ENCODE peak calls at places on chromosomes 6 and 20, in six cellular contexts. One of them, this sample, is unnamed. For H3K9me3, the result is how much of the 10 kb centered on the place peaks cover.

GRCh38 chr6:156777866-156778614 is 862 bp downstream of the ARID1B start:
- DNase-seq in breast epithelium: peak
- DNase-seq in thyroid gland: peak
- DNase-seq in cardiac muscle cell: peak
- DNase-seq in naive thymus-derived CD4-positive, alpha-beta T cell: peak
- DNase-seq in AG04450: no peak
- DNase-seq in this sample: peak

GRCh38 chr6:129183681-129184216 is 300.8 kb downstream of the LAMA2 start:
- DNase-seq in breast epithelium: no peak
- DNase-seq in thyroid gland: no peak
- DNase-seq in cardiac muscle cell: peak
- DNase-seq in naive thymus-derived CD4-positive, alpha-beta T cell: no peak
- DNase-seq in AG04450: no peak
- DNase-seq in this sample: no peak

GRCh38 chr20:57223648-57224489 is 42.6 kb downstream of the BMP7 start:
- DNase-seq in breast epithelium: no peak
- DNase-seq in thyroid gland: peak
- DNase-seq in cardiac muscle cell: peak
- DNase-seq in naive thymus-derived CD4-positive, alpha-beta T cell: no peak
- DNase-seq in AG04450: no peak
- DNase-seq in this sample: no peak

GRCh38 chr20:20837574-20838021 is 125.2 kb upstream of the RALGAPA2 start:
- DNase-seq in breast epithelium: no peak
- DNase-seq in thyroid gland: peak
- DNase-seq in cardiac muscle cell: peak
- DNase-seq in naive thymus-derived CD4-positive, alpha-beta T cell: no peak
- DNase-seq in AG04450: peak
- DNase-seq in this sample: no peak

GRCh38 chr6:131250121-131250520 is 114.9 kb downstream of the AKAP7 start:
- DNase-seq in breast epithelium: no peak
- DNase-seq in thyroid gland: peak
- DNase-seq in cardiac muscle cell: peak
- DNase-seq in naive thymus-derived CD4-positive, alpha-beta T cell: no peak
- DNase-seq in AG04450: peak
- DNase-seq in this sample: no peak

GRCh38 chr6:159759645-159760044 is 2.2 kb upstream of the ACAT2 start:
- DNase-seq in breast epithelium: no peak
- DNase-seq in thyroid gland: no peak
- DNase-seq in cardiac muscle cell: no peak
- DNase-seq in naive thymus-derived CD4-positive, alpha-beta T cell: no peak
- DNase-seq in AG04450: no peak
- DNase-seq in this sample: no peak

GRCh38 chr6:33425668-33426577 is 6.1 kb downstream of the SYNGAP1 start:
- DNase-seq in breast epithelium: peak
- DNase-seq in thyroid gland: peak
- DNase-seq in cardiac muscle cell: peak
- DNase-seq in naive thymus-derived CD4-positive, alpha-beta T cell: peak
- DNase-seq in AG04450: peak
- DNase-seq in this sample: peak

GRCh38 chr6:167836722-167837121 is 10.0 kb downstream of the AFDN start:
- DNase-seq in breast epithelium: no peak
- DNase-seq in thyroid gland: no peak
- DNase-seq in cardiac muscle cell: no peak
- DNase-seq in naive thymus-derived CD4-positive, alpha-beta T cell: no peak
- DNase-seq in AG04450: no peak
- DNase-seq in this sample: no peak

GRCh38 chr20:24842591-24843442 is 106.3 kb upstream of the CST7 start:
- DNase-seq in breast epithelium: no peak
- DNase-seq in thyroid gland: no peak
- DNase-seq in cardiac muscle cell: no peak
- DNase-seq in naive thymus-derived CD4-positive, alpha-beta T cell: no peak
- DNase-seq in AG04450: no peak
- DNase-seq in this sample: no peak

GRCh38 chr6:132818404-132819359 is 4.3 kb downstream of the RPS12 start:
- DNase-seq in breast epithelium: no peak
- DNase-seq in thyroid gland: no peak
- DNase-seq in cardiac muscle cell: peak
- DNase-seq in naive thymus-derived CD4-positive, alpha-beta T cell: no peak
- DNase-seq in AG04450: no peak
- DNase-seq in this sample: no peak

GRCh38 chr6:111276736-111277135 is 189.4 kb downstream of the SLC16A10 start:
- DNase-seq in breast epithelium: no peak
- DNase-seq in thyroid gland: no peak
- DNase-seq in cardiac muscle cell: no peak
- DNase-seq in naive thymus-derived CD4-positive, alpha-beta T cell: no peak
- DNase-seq in AG04450: no peak
- DNase-seq in this sample: no peak
- H3K9me3 ChIP-seq in breast epithelium: under half
- H3K9me3 ChIP-seq in thyroid gland: under half
- H3K9me3 ChIP-seq in cardiac muscle cell: under half
- H3K9me3 ChIP-seq in naive thymus-derived CD4-positive, alpha-beta T cell: under half
- H3K9me3 ChIP-seq in AG04450: under half
- H3K9me3 ChIP-seq in this sample: under half

GRCh38 chr20:31322504-31322903 is 14.1 kb upstream of the DEFB116 start:
- DNase-seq in breast epithelium: no peak
- DNase-seq in thyroid gland: no peak
- DNase-seq in cardiac muscle cell: no peak
- DNase-seq in naive thymus-derived CD4-positive, alpha-beta T cell: no peak
- DNase-seq in AG04450: no peak
- DNase-seq in this sample: no peak
- H3K9me3 ChIP-seq in breast epithelium: under half
- H3K9me3 ChIP-seq in thyroid gland: under half
- H3K9me3 ChIP-seq in cardiac muscle cell: under half
- H3K9me3 ChIP-seq in naive thymus-derived CD4-positive, alpha-beta T cell: under half
- H3K9me3 ChIP-seq in AG04450: under half
- H3K9me3 ChIP-seq in this sample: under half

GRCh38 chr20:30595698-30596097 is 661.8 kb upstream of the DEFB115 start:
- DNase-seq in breast epithelium: no peak
- DNase-seq in thyroid gland: no peak
- DNase-seq in cardiac muscle cell: no peak
- DNase-seq in naive thymus-derived CD4-positive, alpha-beta T cell: no peak
- DNase-seq in AG04450: no peak
- DNase-seq in this sample: no peak

GRCh38 chr20:30602424-30602823 is 655.0 kb upstream of the DEFB115 start:
- DNase-seq in breast epithelium: no peak
- DNase-seq in thyroid gland: no peak
- DNase-seq in cardiac muscle cell: no peak
- DNase-seq in naive thymus-derived CD4-positive, alpha-beta T cell: no peak
- DNase-seq in AG04450: no peak
- DNase-seq in this sample: no peak

GRCh38 chr20:30601974-30602373 is 655.5 kb upstream of the DEFB115 start:
- DNase-seq in breast epithelium: no peak
- DNase-seq in thyroid gland: no peak
- DNase-seq in cardiac muscle cell: no peak
- DNase-seq in naive thymus-derived CD4-positive, alpha-beta T cell: no peak
- DNase-seq in AG04450: no peak
- DNase-seq in this sample: no peak

GRCh38 chr20:30599990-30600389 is 657.5 kb upstream of the DEFB115 start:
- DNase-seq in breast epithelium: no peak
- DNase-seq in thyroid gland: no peak
- DNase-seq in cardiac muscle cell: no peak
- DNase-seq in naive thymus-derived CD4-positive, alpha-beta T cell: no peak
- DNase-seq in AG04450: no peak
- DNase-seq in this sample: no peak

GRCh38 chr20:30598460-30599230 is 658.8 kb upstream of the DEFB115 start:
- DNase-seq in breast epithelium: no peak
- DNase-seq in thyroid gland: no peak
- DNase-seq in cardiac muscle cell: no peak
- DNase-seq in naive thymus-derived CD4-positive, alpha-beta T cell: no peak
- DNase-seq in AG04450: no peak
- DNase-seq in this sample: no peak
- H3K9me3 ChIP-seq in breast epithelium: under half
- H3K9me3 ChIP-seq in thyroid gland: under half
- H3K9me3 ChIP-seq in cardiac muscle cell: under half
- H3K9me3 ChIP-seq in naive thymus-derived CD4-positive, alpha-beta T cell: under half
- H3K9me3 ChIP-seq in AG04450: half or more
- H3K9me3 ChIP-seq in this sample: under half

GRCh38 chr20:29123861-29124260 is 2133.6 kb upstream of the DEFB115 start:
- DNase-seq in breast epithelium: no peak
- DNase-seq in thyroid gland: no peak
- DNase-seq in cardiac muscle cell: no peak
- DNase-seq in naive thymus-derived CD4-positive, alpha-beta T cell: no peak
- DNase-seq in AG04450: no peak
- DNase-seq in this sample: no peak
- H3K9me3 ChIP-seq in breast epithelium: under half
- H3K9me3 ChIP-seq in thyroid gland: under half
- H3K9me3 ChIP-seq in cardiac muscle cell: under half
- H3K9me3 ChIP-seq in naive thymus-derived CD4-positive, alpha-beta T cell: under half
- H3K9me3 ChIP-seq in AG04450: under half
- H3K9me3 ChIP-seq in this sample: under half

GRCh38 chr6:30282522-30282921 is 44.2 kb upstream of the TRIM39 start:
- DNase-seq in breast epithelium: no peak
- DNase-seq in thyroid gland: no peak
- DNase-seq in cardiac muscle cell: no peak
- DNase-seq in naive thymus-derived CD4-positive, alpha-beta T cell: no peak
- DNase-seq in AG04450: no peak
- DNase-seq in this sample: no peak

GRCh38 chr6:30287139-30287538 is 39.6 kb upstream of the TRIM39 start:
- DNase-seq in breast epithelium: no peak
- DNase-seq in thyroid gland: no peak
- DNase-seq in cardiac muscle cell: no peak
- DNase-seq in naive thymus-derived CD4-positive, alpha-beta T cell: no peak
- DNase-seq in AG04450: no peak
- DNase-seq in this sample: no peak

GRCh38 chr6:30283761-30284160 is 43.0 kb upstream of the TRIM39 start:
- DNase-seq in breast epithelium: no peak
- DNase-seq in thyroid gland: no peak
- DNase-seq in cardiac muscle cell: no peak
- DNase-seq in naive thymus-derived CD4-positive, alpha-beta T cell: no peak
- DNase-seq in AG04450: no peak
- DNase-seq in this sample: no peak
- H3K9me3 ChIP-seq in breast epithelium: half or more
- H3K9me3 ChIP-seq in thyroid gland: under half
- H3K9me3 ChIP-seq in cardiac muscle cell: under half
- H3K9me3 ChIP-seq in naive thymus-derived CD4-positive, alpha-beta T cell: under half
- H3K9me3 ChIP-seq in AG04450: under half
- H3K9me3 ChIP-seq in this sample: under half

GRCh38 chr6:44824567-44824966 is 437.1 kb downstream of the CDC5L start:
- DNase-seq in breast epithelium: no peak
- DNase-seq in thyroid gland: no peak
- DNase-seq in cardiac muscle cell: no peak
- DNase-seq in naive thymus-derived CD4-positive, alpha-beta T cell: no peak
- DNase-seq in AG04450: no peak
- DNase-seq in this sample: no peak
- H3K9me3 ChIP-seq in breast epithelium: under half
- H3K9me3 ChIP-seq in thyroid gland: under half
- H3K9me3 ChIP-seq in cardiac muscle cell: under half
- H3K9me3 ChIP-seq in naive thymus-derived CD4-positive, alpha-beta T cell: under half
- H3K9me3 ChIP-seq in AG04450: under half
- H3K9me3 ChIP-seq in this sample: under half

DNA sequence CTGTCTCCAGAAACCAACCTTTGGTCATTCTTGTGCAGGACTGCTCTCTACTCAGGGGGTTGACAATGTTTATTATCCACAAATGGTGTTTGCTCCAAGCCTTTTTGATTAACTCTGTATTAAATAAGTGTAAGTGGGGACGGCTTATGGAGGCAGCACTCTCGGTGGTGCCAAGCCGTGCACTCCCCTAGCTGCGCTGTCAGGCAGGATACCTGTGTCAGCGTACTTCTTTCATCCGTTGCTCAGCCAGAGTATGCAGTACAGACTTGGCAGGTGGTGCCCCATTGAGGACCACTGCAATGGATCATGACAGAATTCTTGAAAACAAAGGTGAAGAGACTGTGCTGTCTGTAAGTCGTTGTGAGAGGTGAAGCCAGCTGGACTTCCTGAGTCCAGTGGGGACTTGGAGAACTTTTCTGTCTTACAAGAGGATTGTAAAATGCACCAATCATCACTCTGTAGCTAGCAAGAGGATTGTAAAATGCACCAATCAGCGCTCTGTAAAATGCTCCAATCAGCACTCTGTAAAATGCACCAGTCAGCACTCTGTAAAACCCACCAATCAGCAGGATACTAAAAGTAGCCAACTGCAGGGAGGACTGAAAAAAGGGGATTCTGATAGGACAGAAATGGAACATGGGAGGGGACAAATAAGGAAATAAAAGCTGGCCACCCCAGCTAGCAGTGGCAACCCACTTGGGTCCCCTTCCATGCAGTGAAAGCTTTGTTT is 480.0 kb downstream of the MEI4 start:
- DNase-seq in breast epithelium: no peak
- DNase-seq in thyroid gland: no peak
- DNase-seq in cardiac muscle cell: no peak
- DNase-seq in naive thymus-derived CD4-positive, alpha-beta T cell: no peak
- DNase-seq in AG04450: no peak
- DNase-seq in this sample: no peak
- H3K9me3 ChIP-seq in breast epithelium: under half
- H3K9me3 ChIP-seq in thyroid gland: under half
- H3K9me3 ChIP-seq in cardiac muscle cell: under half
- H3K9me3 ChIP-seq in naive thymus-derived CD4-positive, alpha-beta T cell: under half
- H3K9me3 ChIP-seq in AG04450: under half
- H3K9me3 ChIP-seq in this sample: under half

GRCh38 chr20:18331694-18332093 is 43.4 kb downstream of the ZNF133 start:
- DNase-seq in breast epithelium: no peak
- DNase-seq in thyroid gland: no peak
- DNase-seq in cardiac muscle cell: no peak
- DNase-seq in naive thymus-derived CD4-positive, alpha-beta T cell: no peak
- DNase-seq in AG04450: no peak
- DNase-seq in this sample: no peak
- H3K9me3 ChIP-seq in breast epithelium: under half
- H3K9me3 ChIP-seq in thyroid gland: under half
- H3K9me3 ChIP-seq in cardiac muscle cell: under half
- H3K9me3 ChIP-seq in naive thymus-derived CD4-positive, alpha-beta T cell: under half
- H3K9me3 ChIP-seq in AG04450: under half
- H3K9me3 ChIP-seq in this sample: under half

GRCh38 chr6:100453701-100454521 is 10.8 kb downstream of the SIM1 start:
- DNase-seq in breast epithelium: peak
- DNase-seq in thyroid gland: no peak
- DNase-seq in cardiac muscle cell: no peak
- DNase-seq in naive thymus-derived CD4-positive, alpha-beta T cell: no peak
- DNase-seq in AG04450: no peak
- DNase-seq in this sample: no peak
- H3K9me3 ChIP-seq in breast epithelium: under half
- H3K9me3 ChIP-seq in thyroid gland: under half
- H3K9me3 ChIP-seq in cardiac muscle cell: under half
- H3K9me3 ChIP-seq in naive thymus-derived CD4-positive, alpha-beta T cell: under half
- H3K9me3 ChIP-seq in AG04450: under half
- H3K9me3 ChIP-seq in this sample: under half